ENCODE peak calls at places on chromosomes 16 and 17, in ten cellular contexts. S is breast epithelium, G is erythroblast, E is tibial nerve, O is GM12891, N is sigmoid colon, A is transverse colon, R is body of pancreas, C is testis, L is gastrocnemius medialis. M is an unnamed sample.

GRCh38 chr17:40724656-40725055 is 21.1 kb upstream of the KRT24 start:
- DNase-seq in A (no peak), O (no peak), N (no peak), L (no peak), E (no peak), S (no peak), C (no peak), G (no peak), R (no peak), M (no peak)

GRCh38 chr16:79883494-79883893 is 283.0 kb upstream of the MAF start:
- DNase-seq in C (no peak), S (no peak), E (no peak), O (no peak), R (no peak), L (no peak), N (no peak), G (no peak), A (no peak), M (no peak)

GRCh38 chr17:47317119-47317518 is 6.6 kb upstream of the EFCAB13 start:
- DNase-seq in L (no peak), R (no peak), C (no peak), E (no peak), A (no peak), G (no peak), O (no peak), N (no peak), S (no peak), M (no peak)

GRCh38 chr17:31314788-31315105 is 893 bp upstream of the EVI2B start:
- DNase-seq in C (no peak), L (no peak), G (no peak), E (no peak), N (no peak), S (no peak), A (no peak), O (no peak), R (no peak), M (no peak)

GRCh38 chr16:79895053-79895916 is 294.7 kb upstream of the MAF start:
- DNase-seq in S (no peak), G (no peak), E (no peak), N (no peak), C (no peak), A (no peak), R (no peak), L (no peak), O (no peak), M (no peak)

GRCh38 chr17:51097708-51098446 is 22.8 kb downstream of the SPAG9 start:
- DNase-seq in L (no peak), R (peak; percentile 35), C (no peak), G (no peak), A (peak; percentile 31), E (no peak), O (no peak), N (no peak), S (no peak), M (no peak)

GRCh38 chr16:49620158-49620867 is 235.6 kb downstream of the ZNF423 start:
- DNase-seq in N (peak; percentile 89), L (peak; percentile 50), A (peak; percentile 31), G (peak; percentile 91), E (peak; percentile 55), R (peak; percentile 59), S (no peak), O (no peak), C (peak; percentile 75), M (peak; percentile 57)

GRCh38 chr17:79485399-79485985 is 125.4 kb downstream of the RBFOX3 start:
- DNase-seq in A (no peak), R (no peak), S (no peak), E (no peak), G (no peak), L (no peak), C (no peak), N (no peak), O (no peak), M (no peak)

GRCh38 chr16:30335598-30336474 is 19.3 kb downstream of the CD2BP2 start:
- DNase-seq in E (no peak), L (peak; percentile 75), R (peak; percentile 22), A (peak; percentile 37), S (no peak), O (no peak), C (peak; percentile 67), G (no peak), N (peak; percentile 70), M (no peak)

GRCh38 chr17:7064248-7064647 is 15.8 kb downstream of the CLEC10A start:
- DNase-seq in S (no peak), R (no peak), O (no peak), E (no peak), C (no peak), G (no peak), L (no peak), A (no peak), N (no peak), M (no peak)

GRCh38 chr17:69501591-69502468 is 87.3 kb downstream of the MAP2K6 start:
- DNase-seq in R (peak; percentile 55), C (peak; percentile 32), N (no peak), O (no peak), G (no peak), L (peak; percentile 34), E (peak; percentile 30), A (peak; percentile 47), S (no peak), M (no peak)

GRCh38 chr16:11967195-11967911 is 2.3 kb downstream of the TNFRSF17 start:
- DNase-seq in O (no peak), N (no peak), L (no peak), A (no peak), R (no peak), E (no peak), C (no peak), G (no peak), S (no peak), M (no peak)

GRCh38 chr16:2809149-2809760 is 7.8 kb upstream of the PRSS21 start:
- DNase-seq in N (no peak), C (no peak), L (no peak), G (no peak), O (no peak), E (no peak), A (no peak), S (no peak), R (no peak), M (no peak)

GRCh38 chr17:16215965-16216316 is 607 bp upstream of the NCOR1 start:
- DNase-seq in C (no peak), E (peak; percentile 24), L (no peak), N (no peak), O (peak; percentile 23), G (no peak), A (peak; percentile 63), R (no peak), S (no peak), M (no peak)

GRCh38 chr17:3865166-3865565 is 19.1 kb upstream of the NCBP3 start:
- DNase-seq in L (no peak), C (no peak), R (no peak), S (no peak), A (no peak), E (no peak), G (no peak), O (no peak), N (no peak), M (peak; percentile 82)

GRCh38 chr16:48687421-48688038 is 77.5 kb upstream of the N4BP1 start:
- DNase-seq in C (peak; percentile 70), G (peak; percentile 60), E (peak; percentile 10), L (no peak), A (peak; percentile 18), O (peak; percentile 41), N (no peak), R (peak; percentile 44), S (no peak), M (peak; percentile 64)

GRCh38 chr17:64393000-64393402 is 2.3 kb upstream of the PECAM1 start:
- DNase-seq in S (no peak), N (no peak), G (no peak), O (no peak), L (no peak), E (no peak), R (no peak), A (no peak), C (no peak), M (no peak)

GRCh38 chr16:31071861-31072260 is 2.2 kb downstream of the ZNF668 start:
- DNase-seq in C (no peak), G (no peak), R (no peak), E (no peak), A (no peak), N (no peak), O (no peak), S (no peak), L (no peak), M (no peak)

GRCh38 chr17:45346255-45347015 is 29.6 kb upstream of the MAP3K14 start:
- DNase-seq in C (peak; percentile 17), E (no peak), R (no peak), N (peak; percentile 63), G (no peak), S (peak; percentile 44), A (peak; percentile 6), L (no peak), O (no peak), M (no peak)
- TF ChIP-seq POLR2A in C (no peak), E (no peak), R (no peak), N (no peak), G (no peak), S (no peak), A (no peak), L (no peak), O (no peak), M (no peak)

GRCh38 chr17:45311762-45312476 is 4.9 kb downstream of the MAP3K14 start:
- DNase-seq in A (peak; percentile 89), C (peak; percentile 62), N (peak; percentile 86), R (peak; percentile 80), L (peak; percentile 92), O (peak; percentile 50), S (no peak), G (no peak), E (no peak), M (peak; percentile 51)
- TF ChIP-seq POLR2A in A (peak; percentile 80), C (no peak), N (no peak), R (peak; percentile 57), L (peak; percentile 89), O (peak; percentile 32), S (no peak), G (no peak), E (no peak), M (no peak)

GRCh38 chr17:41930009-41930832 is at the start of gene ODAD4:
- DNase-seq in A (peak; percentile 98), E (peak; percentile 94), L (peak; percentile 91), O (peak; percentile 88), S (peak; percentile 96), R (peak; percentile 97), N (peak; percentile 99), G (peak; percentile 98), C (peak; percentile 97), M (peak; percentile 97)
- TF ChIP-seq POLR2A in A (peak; percentile 77), E (peak; percentile 75), L (peak; percentile 65), O (peak; percentile 90), S (no peak), R (peak; percentile 49), N (peak; percentile 33), G (peak; percentile 91), C (no peak), M (peak; percentile 93)

GRCh38 chr16:88891083-88891482 is 24.6 kb upstream of the PABPN1L start:
- DNase-seq in O (no peak), A (no peak), C (no peak), R (no peak), L (no peak), N (no peak), G (no peak), S (no peak), E (no peak), M (no peak)
- TF ChIP-seq POLR2A in O (no peak), A (no peak), C (no peak), R (no peak), L (no peak), N (no peak), G (no peak), S (no peak), E (no peak), M (no peak)

M was measured in H54.